ENCODE peak calls at places on chromosomes 16 and 17, in ten cellular contexts. One of them, this sample, is unnamed. For H3K4me1, the result is how much of the 10 kb centered on the place peaks cover.

GRCh38 chr16:80285089-80285488 is 255.7 kb upstream of the DYNLRB2 start:
- DNase-seq in OCI-LY7: no peak
- DNase-seq in right lobe of liver: no peak
- DNase-seq in H1: no peak
- DNase-seq in CD8-positive, alpha-beta T cell: no peak
- DNase-seq in A673: no peak
- DNase-seq in heart right ventricle: no peak
- DNase-seq in esophagus squamous epithelium: no peak
- DNase-seq in MM.1S: no peak
- DNase-seq in pancreas: no peak
- DNase-seq in this sample: no peak

GRCh38 chr16:77285676-77286075 is 86.5 kb downstream of the SYCE1L start:
- DNase-seq in CD8-positive, alpha-beta T cell: no peak
- DNase-seq in OCI-LY7: no peak
- DNase-seq in A673: no peak
- DNase-seq in right lobe of liver: no peak
- DNase-seq in heart right ventricle: no peak
- DNase-seq in MM.1S: no peak
- DNase-seq in pancreas: no peak
- DNase-seq in esophagus squamous epithelium: no peak
- DNase-seq in H1: no peak
- DNase-seq in this sample: no peak

GRCh38 chr17:75645889-75646625 is 12.8 kb downstream of the SMIM5 start:
- DNase-seq in esophagus squamous epithelium: no peak
- DNase-seq in H1: peak
- DNase-seq in OCI-LY7: no peak
- DNase-seq in pancreas: peak
- DNase-seq in heart right ventricle: no peak
- DNase-seq in A673: no peak
- DNase-seq in right lobe of liver: peak
- DNase-seq in MM.1S: peak
- DNase-seq in CD8-positive, alpha-beta T cell: peak
- DNase-seq in this sample: no peak

GRCh38 chr17:58679263-58680037 is 12.4 kb downstream of the TEX14 start:
- DNase-seq in right lobe of liver: no peak
- DNase-seq in heart right ventricle: peak
- DNase-seq in H1: no peak
- DNase-seq in CD8-positive, alpha-beta T cell: no peak
- DNase-seq in A673: peak
- DNase-seq in MM.1S: no peak
- DNase-seq in pancreas: no peak
- DNase-seq in esophagus squamous epithelium: no peak
- DNase-seq in OCI-LY7: no peak
- DNase-seq in this sample: peak

GRCh38 chr16:12771341-12771798 is 32.3 kb downstream of the CPPED1 start:
- DNase-seq in MM.1S: no peak
- DNase-seq in heart right ventricle: no peak
- DNase-seq in esophagus squamous epithelium: no peak
- DNase-seq in OCI-LY7: no peak
- DNase-seq in H1: no peak
- DNase-seq in A673: no peak
- DNase-seq in right lobe of liver: peak
- DNase-seq in pancreas: no peak
- DNase-seq in CD8-positive, alpha-beta T cell: no peak
- DNase-seq in this sample: no peak

GRCh38 chr17:80751460-80752368 is 207.1 kb downstream of the RPTOR start:
- DNase-seq in H1: no peak
- DNase-seq in CD8-positive, alpha-beta T cell: no peak
- DNase-seq in OCI-LY7: no peak
- DNase-seq in MM.1S: no peak
- DNase-seq in esophagus squamous epithelium: no peak
- DNase-seq in pancreas: no peak
- DNase-seq in A673: no peak
- DNase-seq in right lobe of liver: no peak
- DNase-seq in heart right ventricle: no peak
- DNase-seq in this sample: peak

GRCh38 chr16:5176505-5176904 is 78.9 kb upstream of the EEF2KMT start:
- DNase-seq in OCI-LY7: no peak
- DNase-seq in CD8-positive, alpha-beta T cell: no peak
- DNase-seq in heart right ventricle: no peak
- DNase-seq in A673: no peak
- DNase-seq in right lobe of liver: no peak
- DNase-seq in H1: peak
- DNase-seq in MM.1S: peak
- DNase-seq in pancreas: no peak
- DNase-seq in esophagus squamous epithelium: no peak
- DNase-seq in this sample: no peak

GRCh38 chr17:33284022-33284421 is 9.1 kb downstream of the ASIC2 start:
- DNase-seq in CD8-positive, alpha-beta T cell: no peak
- DNase-seq in A673: peak
- DNase-seq in heart right ventricle: no peak
- DNase-seq in esophagus squamous epithelium: no peak
- DNase-seq in pancreas: peak
- DNase-seq in MM.1S: no peak
- DNase-seq in OCI-LY7: no peak
- DNase-seq in right lobe of liver: no peak
- DNase-seq in H1: no peak
- DNase-seq in this sample: no peak

GRCh38 chr16:89722392-89723278 is 1.3 kb downstream of the ZNF276 start:
- DNase-seq in OCI-LY7: no peak
- DNase-seq in A673: peak
- DNase-seq in pancreas: no peak
- DNase-seq in right lobe of liver: no peak
- DNase-seq in esophagus squamous epithelium: peak
- DNase-seq in CD8-positive, alpha-beta T cell: peak
- DNase-seq in heart right ventricle: peak
- DNase-seq in H1: peak
- DNase-seq in MM.1S: peak
- DNase-seq in this sample: no peak

GRCh38 chr17:19004601-19005441 is at the start of gene FAM83G:
- DNase-seq in MM.1S: peak
- DNase-seq in OCI-LY7: peak
- DNase-seq in CD8-positive, alpha-beta T cell: peak
- DNase-seq in H1: peak
- DNase-seq in A673: peak
- DNase-seq in heart right ventricle: peak
- DNase-seq in right lobe of liver: peak
- DNase-seq in esophagus squamous epithelium: peak
- DNase-seq in pancreas: peak
- DNase-seq in this sample: peak

GRCh38 chr16:56019274-56019673 is 144.1 kb upstream of the CES5A start:
- DNase-seq in OCI-LY7: no peak
- DNase-seq in right lobe of liver: no peak
- DNase-seq in pancreas: no peak
- DNase-seq in esophagus squamous epithelium: no peak
- DNase-seq in H1: no peak
- DNase-seq in CD8-positive, alpha-beta T cell: no peak
- DNase-seq in A673: no peak
- DNase-seq in MM.1S: no peak
- DNase-seq in heart right ventricle: no peak
- DNase-seq in this sample: no peak
- H3K4me1 ChIP-seq in OCI-LY7: under half
- H3K4me1 ChIP-seq in right lobe of liver: under half
- H3K4me1 ChIP-seq in pancreas: under half
- H3K4me1 ChIP-seq in esophagus squamous epithelium: under half
- H3K4me1 ChIP-seq in H1: under half
- H3K4me1 ChIP-seq in CD8-positive, alpha-beta T cell: under half
- H3K4me1 ChIP-seq in A673: under half
- H3K4me1 ChIP-seq in MM.1S: under half
- H3K4me1 ChIP-seq in heart right ventricle: under half
- H3K4me1 ChIP-seq in this sample: under half

GRCh38 chr16:73000907-73001521 is 46.9 kb downstream of the ZFHX3 start:
- DNase-seq in pancreas: no peak
- DNase-seq in H1: no peak
- DNase-seq in MM.1S: no peak
- DNase-seq in esophagus squamous epithelium: no peak
- DNase-seq in right lobe of liver: no peak
- DNase-seq in A673: no peak
- DNase-seq in OCI-LY7: no peak
- DNase-seq in CD8-positive, alpha-beta T cell: no peak
- DNase-seq in heart right ventricle: no peak
- DNase-seq in this sample: no peak

GRCh38 chr16:72999541-73000019 is 48.3 kb downstream of the ZFHX3 start:
- DNase-seq in A673: no peak
- DNase-seq in H1: no peak
- DNase-seq in pancreas: no peak
- DNase-seq in MM.1S: no peak
- DNase-seq in right lobe of liver: no peak
- DNase-seq in OCI-LY7: no peak
- DNase-seq in CD8-positive, alpha-beta T cell: no peak
- DNase-seq in heart right ventricle: no peak
- DNase-seq in esophagus squamous epithelium: no peak
- DNase-seq in this sample: no peak

GRCh38 chr16:73000020-73000906 is 47.7 kb downstream of the ZFHX3 start:
- DNase-seq in MM.1S: no peak
- DNase-seq in H1: no peak
- DNase-seq in right lobe of liver: no peak
- DNase-seq in OCI-LY7: no peak
- DNase-seq in CD8-positive, alpha-beta T cell: no peak
- DNase-seq in pancreas: no peak
- DNase-seq in heart right ventricle: peak
- DNase-seq in esophagus squamous epithelium: no peak
- DNase-seq in A673: peak
- DNase-seq in this sample: no peak

GRCh38 chr16:73006021-73006420 is 41.9 kb downstream of the ZFHX3 start:
- DNase-seq in A673: no peak
- DNase-seq in pancreas: no peak
- DNase-seq in CD8-positive, alpha-beta T cell: no peak
- DNase-seq in right lobe of liver: no peak
- DNase-seq in esophagus squamous epithelium: no peak
- DNase-seq in MM.1S: no peak
- DNase-seq in heart right ventricle: no peak
- DNase-seq in OCI-LY7: no peak
- DNase-seq in H1: no peak
- DNase-seq in this sample: no peak

DNA sequence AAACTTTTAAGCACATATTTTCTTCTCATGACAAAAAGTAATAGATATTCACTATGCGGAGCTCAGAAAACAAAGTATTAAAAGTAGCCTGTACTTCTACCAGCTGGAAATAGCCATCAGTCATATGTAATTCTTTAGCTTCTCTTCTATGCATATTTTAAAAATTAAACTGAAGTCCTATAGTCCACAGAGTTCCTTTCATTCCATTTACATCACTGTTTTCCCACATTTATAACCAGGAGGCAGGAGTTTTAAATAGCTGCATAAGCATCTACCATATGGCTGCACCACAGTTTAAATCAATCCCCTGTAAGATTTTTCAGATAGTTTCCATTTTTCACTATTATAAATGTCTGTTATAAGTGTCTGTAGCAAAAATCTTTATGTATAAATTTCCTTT is 45.1 kb downstream of the ZFHX3 start:
- DNase-seq in right lobe of liver: no peak
- DNase-seq in CD8-positive, alpha-beta T cell: no peak
- DNase-seq in esophagus squamous epithelium: no peak
- DNase-seq in A673: no peak
- DNase-seq in MM.1S: no peak
- DNase-seq in pancreas: no peak
- DNase-seq in heart right ventricle: no peak
- DNase-seq in OCI-LY7: no peak
- DNase-seq in H1: no peak
- DNase-seq in this sample: no peak
- H3K4me1 ChIP-seq in right lobe of liver: under half
- H3K4me1 ChIP-seq in CD8-positive, alpha-beta T cell: under half
- H3K4me1 ChIP-seq in esophagus squamous epithelium: under half
- H3K4me1 ChIP-seq in A673: under half
- H3K4me1 ChIP-seq in MM.1S: under half
- H3K4me1 ChIP-seq in pancreas: under half
- H3K4me1 ChIP-seq in heart right ventricle: under half
- H3K4me1 ChIP-seq in OCI-LY7: under half
- H3K4me1 ChIP-seq in H1: under half
- H3K4me1 ChIP-seq in this sample: under half

GRCh38 chr17:40092581-40092980 is 7.8 kb downstream of the NR1D1 start:
- DNase-seq in heart right ventricle: no peak
- DNase-seq in CD8-positive, alpha-beta T cell: no peak
- DNase-seq in H1: no peak
- DNase-seq in OCI-LY7: no peak
- DNase-seq in A673: no peak
- DNase-seq in esophagus squamous epithelium: no peak
- DNase-seq in MM.1S: no peak
- DNase-seq in pancreas: no peak
- DNase-seq in right lobe of liver: no peak
- DNase-seq in this sample: no peak
- H3K4me1 ChIP-seq in heart right ventricle: half or more
- H3K4me1 ChIP-seq in CD8-positive, alpha-beta T cell: under half
- H3K4me1 ChIP-seq in H1: under half
- H3K4me1 ChIP-seq in OCI-LY7: under half
- H3K4me1 ChIP-seq in A673: under half
- H3K4me1 ChIP-seq in esophagus squamous epithelium: under half
- H3K4me1 ChIP-seq in MM.1S: under half
- H3K4me1 ChIP-seq in pancreas: under half
- H3K4me1 ChIP-seq in right lobe of liver: under half
- H3K4me1 ChIP-seq in this sample: under half

GRCh38 chr16:46887524-46887854 is 3.3 kb downstream of the GPT2 start:
- DNase-seq in right lobe of liver: peak
- DNase-seq in OCI-LY7: no peak
- DNase-seq in pancreas: no peak
- DNase-seq in A673: no peak
- DNase-seq in H1: no peak
- DNase-seq in esophagus squamous epithelium: no peak
- DNase-seq in CD8-positive, alpha-beta T cell: no peak
- DNase-seq in MM.1S: no peak
- DNase-seq in heart right ventricle: no peak
- DNase-seq in this sample: no peak

GRCh38 chr16:46891910-46892309 is 7.7 kb downstream of the GPT2 start:
- DNase-seq in right lobe of liver: peak
- DNase-seq in pancreas: no peak
- DNase-seq in H1: no peak
- DNase-seq in A673: no peak
- DNase-seq in OCI-LY7: no peak
- DNase-seq in MM.1S: no peak
- DNase-seq in esophagus squamous epithelium: no peak
- DNase-seq in heart right ventricle: no peak
- DNase-seq in CD8-positive, alpha-beta T cell: no peak
- DNase-seq in this sample: no peak

GRCh38 chr16:46886764-46887523 is 2.8 kb downstream of the GPT2 start:
- DNase-seq in esophagus squamous epithelium: no peak
- DNase-seq in MM.1S: no peak
- DNase-seq in heart right ventricle: no peak
- DNase-seq in pancreas: no peak
- DNase-seq in CD8-positive, alpha-beta T cell: no peak
- DNase-seq in OCI-LY7: no peak
- DNase-seq in A673: no peak
- DNase-seq in H1: no peak
- DNase-seq in right lobe of liver: no peak
- DNase-seq in this sample: no peak

GRCh38 chr16:46889245-46889941 is 5.2 kb downstream of the GPT2 start:
- DNase-seq in MM.1S: no peak
- DNase-seq in heart right ventricle: no peak
- DNase-seq in esophagus squamous epithelium: no peak
- DNase-seq in H1: no peak
- DNase-seq in OCI-LY7: no peak
- DNase-seq in CD8-positive, alpha-beta T cell: no peak
- DNase-seq in A673: no peak
- DNase-seq in right lobe of liver: no peak
- DNase-seq in pancreas: no peak
- DNase-seq in this sample: no peak

DNA sequence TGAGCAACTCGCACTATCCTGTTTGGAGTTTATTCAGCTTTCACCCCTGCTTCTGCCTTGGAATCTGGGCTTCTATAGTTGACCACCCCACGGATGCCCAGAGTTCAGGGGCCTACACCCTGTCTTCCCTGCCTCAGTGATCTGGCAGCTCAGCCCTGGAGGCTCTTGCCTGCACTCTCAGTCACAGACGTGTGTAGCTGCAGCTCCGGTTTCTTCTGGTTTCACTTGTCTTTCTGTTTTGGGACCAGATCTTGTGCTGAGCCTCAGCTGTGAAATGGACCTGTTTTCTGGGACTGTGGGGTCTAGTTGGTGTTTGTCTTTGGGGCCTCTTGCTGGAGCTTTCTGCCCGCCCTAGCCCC is 5.8 kb downstream of the GPT2 start:
- DNase-seq in H1: no peak
- DNase-seq in CD8-positive, alpha-beta T cell: no peak
- DNase-seq in pancreas: no peak
- DNase-seq in MM.1S: peak
- DNase-seq in heart right ventricle: no peak
- DNase-seq in right lobe of liver: no peak
- DNase-seq in A673: no peak
- DNase-seq in OCI-LY7: peak
- DNase-seq in esophagus squamous epithelium: no peak
- DNase-seq in this sample: no peak
- H3K4me1 ChIP-seq in H1: under half
- H3K4me1 ChIP-seq in CD8-positive, alpha-beta T cell: under half
- H3K4me1 ChIP-seq in pancreas: under half
- H3K4me1 ChIP-seq in MM.1S: under half
- H3K4me1 ChIP-seq in heart right ventricle: under half
- H3K4me1 ChIP-seq in right lobe of liver: under half
- H3K4me1 ChIP-seq in A673: under half
- H3K4me1 ChIP-seq in OCI-LY7: under half
- H3K4me1 ChIP-seq in esophagus squamous epithelium: under half
- H3K4me1 ChIP-seq in this sample: under half